ENCODE peak calls at places on chromosomes 4 and X, in five cellular contexts. J is K562, A is SK-N-SH, G is GM12878, L is HepG2. V is an unnamed sample.

GRCh38 chrX:47361538-47362511 is 8.6 kb upstream of the ZNF157 start:
- DNase-seq in A (peak), J (peak), G (peak), L (peak), V (peak)

GRCh38 chr4:72975488-72975784 is 94.1 kb downstream of the COX18 start:
- DNase-seq in L (no peak), G (no peak), J (no peak), A (no peak), V (peak)

GRCh38 chr4:56434599-56435000 is 815 bp downstream of the PPAT start:
- DNase-seq in G (no peak), A (no peak), J (no peak), L (no peak), V (peak)

GRCh38 chr4:4320951-4321714 is 31.1 kb downstream of the ZBTB49 start:
- DNase-seq in L (no peak), A (no peak), G (no peak), J (peak), V (no peak)

GRCh38 chr4:53693909-53694308 is 102.6 kb upstream of the LNX1 start:
- DNase-seq in G (no peak), L (no peak), J (no peak), A (no peak), V (no peak)

GRCh38 chr4:75990129-75990528 is 616 bp downstream of the SDAD1 start:
- DNase-seq in A (peak), J (peak), L (peak), G (no peak), V (peak)

GRCh38 chrX:19195243-19195610 is 73.0 kb upstream of the ADGRG2 start:
- DNase-seq in A (no peak), L (no peak), J (no peak), G (no peak), V (no peak)

GRCh38 chr4:123708902-123709301 is 312.3 kb downstream of the SPRY1 start:
- DNase-seq in G (no peak), L (no peak), J (no peak), A (no peak), V (no peak)

GRCh38 chr4:54942735-54943134 is 182.7 kb downstream of the KDR start:
- DNase-seq in J (no peak), A (no peak), G (no peak), L (no peak), V (no peak)

GRCh38 chrX:12089740-12090139 is 48.5 kb upstream of the FRMPD4 start:
- DNase-seq in A (no peak), G (no peak), L (no peak), J (no peak), V (no peak)

GRCh38 chrX:48945517-48946348 is 11.7 kb downstream of the OTUD5 start:
- DNase-seq in J (peak), L (peak), G (no peak), A (peak), V (peak)

GRCh38 chr4:127045872-127046271 is 586.9 kb upstream of the INTU start:
- DNase-seq in A (no peak), L (no peak), J (no peak), G (no peak), V (no peak)

GRCh38 chrX:69155786-69156520 is 9.3 kb downstream of the PJA1 start:
- DNase-seq in G (no peak), L (no peak), A (peak), J (no peak), V (no peak)

GRCh38 chrX:101550362-101550761 is at the start of gene ARMCX1:
- DNase-seq in J (no peak), G (no peak), A (peak), L (no peak), V (peak)

GRCh38 chrX:45445745-45446412 is 245.2 kb upstream of the DIPK2B start:
- DNase-seq in J (no peak), L (no peak), A (no peak), G (no peak), V (peak)

GRCh38 chrX:82528525-82528924 is 979.6 kb upstream of the POU3F4 start:
- DNase-seq in A (no peak), G (no peak), L (no peak), J (no peak), V (no peak)

GRCh38 chr4:38128478-38129451 is 168.6 kb downstream of the PTTG2 start:
- DNase-seq in A (no peak), G (peak), J (no peak), L (peak), V (peak)

GRCh38 chr4:121448231-121448630 is 67.4 kb upstream of the QRFPR start:
- DNase-seq in J (no peak), L (peak), G (no peak), A (no peak), V (no peak)

GRCh38 chr4:87100093-87100634 is 120.3 kb downstream of the KLHL8 start:
- DNase-seq in L (peak), J (no peak), A (no peak), G (no peak), V (no peak)

GRCh38 chr4:80153800-80154546 is 43.3 kb upstream of the PRDM8 start:
- DNase-seq in A (peak), L (no peak), J (no peak), G (no peak), V (peak)

GRCh38 chr4:151409470-151410313 is 716 bp downstream of the FHIP1A start:
- DNase-seq in A (peak), G (no peak), L (peak), J (peak), V (no peak)

GRCh38 chr4:158131037-158131436 is 41.8 kb downstream of the GASK1B start:
- DNase-seq in A (no peak), L (no peak), G (no peak), J (no peak), V (no peak)

GRCh38 chr4:125244848-125245450 is 69.8 kb upstream of the FAT4 start:
- DNase-seq in L (no peak), J (no peak), G (no peak), A (no peak), V (peak)

GRCh38 chrX:154040307-154040756 is 20.6 kb upstream of the IRAK1 start:
- DNase-seq in L (peak), A (no peak), J (no peak), G (no peak), V (peak)

GRCh38 chrX:65994519-65995501 is 45.1 kb downstream of the VSIG4 start:
- DNase-seq in J (no peak), L (no peak), A (no peak), G (no peak), V (no peak)

GRCh38 chr4:105343523-105343931 is 130.3 kb downstream of the PPA2 start:
- DNase-seq in J (no peak), L (no peak), A (peak), G (no peak), V (peak)

GRCh38 chr4:185219551-185220344 is 10.3 kb downstream of the SNX25 start:
- DNase-seq in L (no peak), G (no peak), J (no peak), A (no peak), V (peak)

GRCh38 chr4:158667651-158668198 is 4.0 kb downstream of the C4orf46 start:
- DNase-seq in G (no peak), L (peak), J (peak), A (peak), V (peak)

GRCh38 chr4:80072607-80073361 is at the start of gene ANTXR2:
- DNase-seq in A (peak), G (no peak), J (peak), L (peak), V (peak)

GRCh38 chr4:84897516-84897915 is 69.0 kb downstream of the WDFY3 start:
- DNase-seq in A (no peak), G (no peak), J (no peak), L (no peak), V (no peak)

GRCh38 chr4:139665690-139666529 is at the start of gene MGST2:
- DNase-seq in J (peak), A (peak), L (peak), G (no peak), V (peak)

GRCh38 chr4:29708473-29708872 is 1011.7 kb upstream of the PCDH7 start:
- DNase-seq in A (no peak), J (no peak), L (no peak), G (no peak), V (peak)

GRCh38 chrX:39163585-39163984 is 362.3 kb downstream of the MID1IP1 start:
- DNase-seq in A (no peak), G (no peak), J (no peak), L (no peak), V (no peak)

GRCh38 chrX:150587585-150588503 is 19.4 kb downstream of the MTM1 start:
- DNase-seq in G (no peak), A (peak), J (peak), L (no peak), V (no peak)

GRCh38 chrX:131083510-131084142 is 25.5 kb downstream of the ARHGAP36 start:
- DNase-seq in L (peak), J (no peak), G (no peak), A (no peak), V (no peak)

GRCh38 chrX:149392896-149393295 is 112.2 kb downstream of the IDS start:
- DNase-seq in G (no peak), J (no peak), A (no peak), L (peak), V (no peak)

GRCh38 chrX:48961585-48962091 is 4.2 kb upstream of the OTUD5 start:
- DNase-seq in J (peak), A (no peak), G (no peak), L (peak), V (peak)

GRCh38 chr4:84482564-84483563 is 16.2 kb downstream of the NKX6-1 start:
- DNase-seq in J (no peak), A (peak), L (no peak), G (no peak), V (no peak)

GRCh38 chr4:82780398-82781231 is 18.0 kb downstream of the SCD5 start:
- DNase-seq in G (no peak), L (peak), J (no peak), A (peak), V (peak)

GRCh38 chr4:92111493-92111892 is 192.3 kb upstream of the GRID2 start:
- DNase-seq in A (no peak), G (no peak), J (no peak), L (no peak), V (no peak)
- H2AFZ ChIP-seq in A (no peak), G (no peak), J (no peak), L (no peak), V (no peak)

GRCh38 chr4:119027815-119028214 is 107.8 kb upstream of the MYOZ2 start:
- DNase-seq in A (no peak), G (no peak), L (no peak), J (no peak), V (no peak)
- TF ChIP-seq SMC3 in A (no peak), G (no peak), L (no peak), J (no peak), V (no peak)

DNA sequence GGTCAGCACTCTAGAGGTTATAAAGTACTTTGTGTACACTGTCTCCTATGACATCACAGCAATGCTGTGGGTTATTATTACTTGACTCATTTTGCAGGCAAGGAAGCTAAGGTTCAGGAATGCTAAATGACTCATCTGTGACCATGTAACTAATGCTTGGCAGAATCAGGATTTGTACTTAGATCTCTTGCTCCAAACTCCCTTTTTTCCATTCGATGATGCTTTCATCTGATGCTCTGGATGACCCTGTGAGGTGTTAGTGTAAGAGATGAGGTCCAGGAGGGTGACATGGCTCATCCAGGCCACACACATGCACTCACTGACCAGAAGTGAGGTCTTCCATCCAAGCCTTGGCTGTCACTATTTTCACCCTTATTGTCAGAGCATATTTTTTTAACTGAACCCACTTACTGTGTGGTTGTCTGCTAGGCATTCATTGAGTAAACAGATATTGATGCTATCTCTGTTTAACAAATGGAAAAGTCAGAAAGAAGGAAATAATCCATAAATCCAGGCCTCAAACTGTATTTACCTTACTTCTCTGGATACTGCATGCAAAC is 59.0 kb downstream of the RHOH start:
- DNase-seq in A (no peak), L (peak), G (no peak), J (no peak), V (peak)
- TF ChIP-seq USF2 in A (no peak), L (no peak), G (no peak), J (no peak), V (no peak)

GRCh38 chrX:54481751-54482150 is 14.3 kb downstream of the FGD1 start:
- DNase-seq in J (peak), A (peak), G (no peak), L (no peak), V (no peak)
- H2AFZ ChIP-seq in J (peak), A (no peak), G (no peak), L (no peak), V (peak)

GRCh38 chr4:98603683-98604573 is 54.5 kb downstream of the TSPAN5 start:
- DNase-seq in G (no peak), A (no peak), J (no peak), L (no peak), V (peak)

GRCh38 chr4:98602270-98602669 is 56.1 kb downstream of the TSPAN5 start:
- DNase-seq in J (no peak), A (no peak), G (no peak), L (no peak), V (no peak)

GRCh38 chr4:98599617-98600016 is 58.8 kb downstream of the TSPAN5 start:
- DNase-seq in L (no peak), J (no peak), A (no peak), G (no peak), V (no peak)

GRCh38 chr4:98604723-98605122 is 53.7 kb downstream of the TSPAN5 start:
- DNase-seq in J (no peak), A (no peak), L (no peak), G (no peak), V (no peak)

DNA sequence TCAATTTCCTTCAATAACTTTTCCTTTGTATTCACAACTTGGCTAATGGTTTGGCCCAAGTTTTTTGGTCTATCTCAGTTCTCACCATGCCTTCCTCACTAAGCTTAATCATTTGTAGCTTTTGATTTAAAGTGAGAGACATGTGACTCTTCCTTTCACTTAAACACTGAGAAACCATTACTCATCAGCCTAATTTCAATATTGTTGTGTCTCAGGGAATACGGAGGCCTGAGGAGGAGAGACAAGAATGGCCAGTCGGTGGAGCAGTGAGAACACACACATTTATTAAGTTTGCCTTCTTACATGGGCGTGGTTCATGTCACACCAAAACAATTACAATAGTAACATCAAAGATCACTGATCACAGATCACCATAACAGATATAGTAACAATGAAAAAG is 56.7 kb downstream of the TSPAN5 start:
- DNase-seq in G (no peak), A (no peak), J (no peak), L (no peak), V (no peak)
- TF ChIP-seq SMC3 in G (no peak), A (no peak), J (no peak), L (no peak), V (no peak)

GRCh38 chr4:16207409-16207808 is 18.9 kb downstream of the TAPT1 start:
- DNase-seq in G (no peak), A (no peak), J (no peak), L (no peak), V (no peak)

GRCh38 chr4:16204505-16204904 is 21.8 kb downstream of the TAPT1 start:
- DNase-seq in J (no peak), A (no peak), G (no peak), L (no peak), V (no peak)

GRCh38 chr4:16206848-16207247 is 19.4 kb downstream of the TAPT1 start:
- DNase-seq in J (no peak), L (no peak), G (no peak), A (no peak), V (no peak)

GRCh38 chr4:16206301-16206700 is 20.0 kb downstream of the TAPT1 start:
- DNase-seq in J (no peak), A (no peak), G (no peak), L (no peak), V (no peak)

GRCh38 chr4:16205298-16206164 is 20.7 kb downstream of the TAPT1 start:
- DNase-seq in G (no peak), A (peak), L (peak), J (peak), V (no peak)
- TF ChIP-seq USF2 in G (no peak), A (no peak), L (no peak), J (no peak), V (no peak)

GRCh38 chr4:115229873-115230272 is 116.5 kb upstream of the NDST4 start:
- DNase-seq in A (no peak), G (peak), J (no peak), L (no peak), V (no peak)
- H2AFZ ChIP-seq in A (no peak), G (no peak), J (no peak), L (no peak), V (no peak)

DNA sequence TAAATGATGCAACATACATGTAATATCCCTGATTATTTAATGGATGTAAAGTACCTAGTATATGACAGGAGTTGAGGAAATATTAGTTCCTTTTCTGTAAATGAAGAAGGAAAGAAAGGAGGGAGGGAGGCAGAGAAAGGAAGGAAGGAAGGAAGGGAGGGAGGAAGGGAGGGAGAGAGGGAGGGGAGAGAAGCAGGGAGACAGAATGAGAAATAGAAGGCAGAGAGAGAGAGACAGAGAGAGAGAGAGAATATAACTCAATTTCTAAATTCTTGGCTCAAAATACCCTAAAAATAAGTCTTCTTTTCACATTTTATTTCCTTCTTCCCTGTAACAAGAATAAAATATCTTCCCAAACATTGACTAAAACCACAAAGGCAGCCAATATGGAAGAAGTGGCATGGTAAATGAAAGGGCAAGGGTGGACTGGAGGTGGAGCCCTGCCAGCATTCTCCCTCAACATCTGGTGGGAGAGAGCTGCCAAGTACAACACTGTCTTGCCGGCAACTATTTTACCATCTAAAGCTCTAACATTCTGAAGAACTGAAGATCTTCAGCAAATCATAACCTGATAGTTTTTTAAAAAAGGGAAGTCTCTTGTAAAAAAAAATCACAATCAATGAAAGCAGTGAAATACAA is 245.1 kb downstream of the PPP3CA start:
- DNase-seq in J (no peak), A (peak), G (no peak), L (no peak), V (peak)
- TF ChIP-seq SMC3 in J (no peak), A (no peak), G (no peak), L (no peak), V (no peak)

GRCh38 chr4:113384600-113384999 is 335.1 kb downstream of the ANK2 start:
- DNase-seq in L (no peak), J (no peak), A (no peak), G (no peak), V (peak)
- TF ChIP-seq USF2 in L (no peak), J (no peak), A (no peak), G (no peak), V (no peak)

V was measured in IMR-90.